ENCODE peak calls at places on chromosomes 16 and 17, in eight cellular contexts. G, W, N, O, Y, C, Q and J are unnamed samples.
A peak's percentile ranks its signal among the peaks of the same experiment; 100 is the strongest.

GRCh38 chr17:37094391-37094790 is 145.6 kb downstream of the AATF start:
- DNase-seq in G (no peak), W (no peak), N (no peak), O (no peak), Y (no peak), C (no peak), Q (no peak), J (no peak)

GRCh38 chr17:50380369-50381259 is 7.6 kb downstream of the EME1 start:
- DNase-seq in G (no peak), W (no peak), N (no peak), O (no peak), Y (no peak), C (no peak), Q (no peak), J (no peak)

GRCh38 chr16:30923554-30924085 is at the start of gene FBXL19:
- DNase-seq in G (no peak), W (no peak), N (no peak), O (no peak), Y (no peak), C (no peak), Q (no peak), J (no peak)

GRCh38 chr17:72613411-72614292 is 478.8 kb downstream of the SLC39A11 start:
- DNase-seq in G (no peak), W (peak; percentile 14), N (no peak), O (no peak), Y (no peak), C (peak; percentile 78), Q (no peak), J (no peak)

GRCh38 chr17:8059131-8059530 is 20.3 kb downstream of the ALOX15B start:
- DNase-seq in G (no peak), W (no peak), N (no peak), O (no peak), Y (no peak), C (no peak), Q (no peak), J (no peak)

GRCh38 chr16:8886593-8887437 is 4.7 kb downstream of the LITAFD start:
- DNase-seq in G (no peak), W (no peak), N (no peak), O (no peak), Y (no peak), C (no peak), Q (no peak), J (no peak)

GRCh38 chr17:56777859-56778258 is 55.9 kb downstream of the C17orf67 start:
- DNase-seq in G (no peak), W (no peak), N (no peak), O (no peak), Y (no peak), C (no peak), Q (no peak), J (no peak)

GRCh38 chr17:77101521-77102410 is 39.0 kb upstream of the SEC14L1 start:
- DNase-seq in G (no peak), W (no peak), N (no peak), O (no peak), Y (no peak), C (no peak), Q (no peak), J (no peak)

GRCh38 chr16:765971-766819 is 5.7 kb downstream of the MSLN start:
- DNase-seq in G (no peak), W (no peak), N (no peak), O (no peak), Y (no peak), C (no peak), Q (no peak), J (no peak)